ENCODE peak calls at places on chromosome 9, in five cellular contexts. F is ovary, Z is colonic mucosa, H is MM.1S, Q is IMR-90. J is an unnamed sample.

GRCh38 chr9:1832960-1833359 is 182.2 kb upstream of the SMARCA2 start:
- DNase-seq in F (no peak), Z (no peak), H (no peak), Q (no peak), J (no peak)

GRCh38 chr9:121824651-121825480 is 173.4 kb downstream of the DAB2IP start:
- DNase-seq in F (no peak), Z (no peak), H (no peak), Q (peak; percentile 56), J (no peak)

GRCh38 chr9:69392826-69393225 is 67.8 kb downstream of the ENTREP1 start:
- DNase-seq in F (no peak), Z (no peak), H (no peak), Q (no peak), J (no peak)

GRCh38 chr9:109914280-109915027 is 134.5 kb downstream of the PALM2AKAP2 start:
- DNase-seq in F (no peak), Z (no peak), H (peak; percentile 48), Q (peak; percentile 97), J (peak; percentile 95)

GRCh38 chr9:30732060-30732459 is 1652.4 kb upstream of the ACO1 start:
- DNase-seq in F (no peak), Z (no peak), H (no peak), Q (no peak), J (no peak)

GRCh38 chr9:73143606-73144328 is 7.9 kb upstream of the ANXA1 start:
- DNase-seq in F (no peak), Z (no peak), H (no peak), Q (peak; percentile 88), J (peak; percentile 88)

GRCh38 chr9:73980754-73981153 is 516.4 kb upstream of the RORB start:
- DNase-seq in F (no peak), Z (no peak), H (no peak), Q (no peak), J (no peak)

GRCh38 chr9:119370816-119371215 is 1.6 kb upstream of the BRINP1 start:
- DNase-seq in F (peak; percentile 19), Z (peak; percentile 21), H (peak; percentile 25), Q (peak; percentile 1), J (peak; percentile 17)

GRCh38 chr9:89484475-89485404 is 13.2 kb downstream of the SEMA4D start:
- DNase-seq in F (no peak), Z (no peak), H (no peak), Q (peak; percentile 24), J (no peak)

GRCh38 chr9:9222730-9223129 is 1390.1 kb downstream of the PTPRD start:
- DNase-seq in F (no peak), Z (no peak), H (no peak), Q (no peak), J (no peak)

GRCh38 chr9:35401011-35401410 is 88.9 kb upstream of the RUSC2 start:
- DNase-seq in F (no peak), Z (no peak), H (no peak), Q (no peak), J (no peak)

GRCh38 chr9:93155716-93156474 is 21.8 kb upstream of the NINJ1 start:
- DNase-seq in F (no peak), Z (no peak), H (no peak), Q (no peak), J (no peak)

GRCh38 chr9:84512493-84512892 is 157.0 kb upstream of the NTRK2 start:
- DNase-seq in F (no peak), Z (no peak), H (no peak), Q (no peak), J (no peak)

GRCh38 chr9:103183569-103184191 is 188.5 kb downstream of the CYLC2 start:
- DNase-seq in F (peak; percentile 48), Z (no peak), H (no peak), Q (no peak), J (no peak)

GRCh38 chr9:72856985-72857631 is 95.7 kb downstream of the ALDH1A1 start:
- DNase-seq in F (peak; percentile 25), Z (peak; percentile 39), H (peak; percentile 72), Q (peak; percentile 56), J (peak; percentile 33)

GRCh38 chr9:115847245-115847644 is 306.3 kb upstream of the PAPPA start:
- DNase-seq in F (no peak), Z (no peak), H (no peak), Q (peak; percentile 86), J (peak; percentile 58)

GRCh38 chr9:130745210-130745800 is 51.7 kb downstream of the EXOSC2 start:
- DNase-seq in F (no peak), Z (no peak), H (no peak), Q (no peak), J (no peak)

GRCh38 chr9:124676159-124676551 is 95.0 kb downstream of the NR6A1 start:
- DNase-seq in F (no peak), Z (no peak), H (no peak), Q (no peak), J (no peak)

GRCh38 chr9:120532475-120532874 is 47.5 kb downstream of the CDK5RAP2 start:
- DNase-seq in F (no peak), Z (peak; percentile 56), H (no peak), Q (no peak), J (peak; percentile 38)

GRCh38 chr9:132341177-132341840 is 13.5 kb downstream of the SETX start:
- DNase-seq in F (no peak), Z (no peak), H (no peak), Q (no peak), J (no peak)

GRCh38 chr9:13239208-13239607 is 40.3 kb downstream of the MPDZ start:
- DNase-seq in F (no peak), Z (no peak), H (no peak), Q (no peak), J (no peak)

GRCh38 chr9:121678501-121679022 is 27.1 kb downstream of the DAB2IP start:
- DNase-seq in F (no peak), Z (no peak), H (no peak), Q (no peak), J (no peak)

GRCh38 chr9:133248722-133249295 is 26.2 kb downstream of the ABO start:
- DNase-seq in F (no peak), Z (no peak), H (no peak), Q (no peak), J (no peak)

GRCh38 chr9:105693435-105694275 is 686 bp upstream of the TMEM38B start:
- DNase-seq in F (no peak), Z (no peak), H (peak; percentile 19), Q (peak; percentile 2), J (no peak)

GRCh38 chr9:107807183-107807582 is 317.6 kb upstream of the KLF4 start:
- DNase-seq in F (no peak), Z (no peak), H (no peak), Q (peak; percentile 75), J (peak; percentile 51)

GRCh38 chr9:26814799-26815198 is 77.8 kb downstream of the CAAP1 start:
- DNase-seq in F (no peak), Z (no peak), H (no peak), Q (no peak), J (no peak)

GRCh38 chr9:12784461-12785250 is 9.8 kb downstream of the LURAP1L start:
- DNase-seq in F (no peak), Z (peak; percentile 40), H (peak; percentile 90), Q (peak; percentile 98), J (peak; percentile 96)

GRCh38 chr9:124342402-124342945 is 72.8 kb downstream of the PSMB7 start:
- DNase-seq in F (no peak), Z (no peak), H (no peak), Q (peak; percentile 65), J (no peak)

GRCh38 chr9:115944166-115944948 is 209.2 kb upstream of the PAPPA start:
- DNase-seq in F (no peak), Z (peak; percentile 31), H (no peak), Q (peak; percentile 100), J (peak; percentile 100)

GRCh38 chr9:134434896-134435506 is 108.7 kb downstream of the RXRA start:
- DNase-seq in F (peak; percentile 99), Z (peak; percentile 93), H (no peak), Q (peak; percentile 97), J (peak; percentile 93)

GRCh38 chr9:134436926-134437325 is 110.7 kb downstream of the RXRA start:
- DNase-seq in F (peak; percentile 49), Z (no peak), H (no peak), Q (no peak), J (no peak)

GRCh38 chr9:134433909-134434895 is 107.9 kb downstream of the RXRA start:
- DNase-seq in F (no peak), Z (no peak), H (no peak), Q (no peak), J (no peak)

GRCh38 chr9:134436356-134436717 is 110.1 kb downstream of the RXRA start:
- DNase-seq in F (no peak), Z (no peak), H (no peak), Q (no peak), J (no peak)

DNA sequence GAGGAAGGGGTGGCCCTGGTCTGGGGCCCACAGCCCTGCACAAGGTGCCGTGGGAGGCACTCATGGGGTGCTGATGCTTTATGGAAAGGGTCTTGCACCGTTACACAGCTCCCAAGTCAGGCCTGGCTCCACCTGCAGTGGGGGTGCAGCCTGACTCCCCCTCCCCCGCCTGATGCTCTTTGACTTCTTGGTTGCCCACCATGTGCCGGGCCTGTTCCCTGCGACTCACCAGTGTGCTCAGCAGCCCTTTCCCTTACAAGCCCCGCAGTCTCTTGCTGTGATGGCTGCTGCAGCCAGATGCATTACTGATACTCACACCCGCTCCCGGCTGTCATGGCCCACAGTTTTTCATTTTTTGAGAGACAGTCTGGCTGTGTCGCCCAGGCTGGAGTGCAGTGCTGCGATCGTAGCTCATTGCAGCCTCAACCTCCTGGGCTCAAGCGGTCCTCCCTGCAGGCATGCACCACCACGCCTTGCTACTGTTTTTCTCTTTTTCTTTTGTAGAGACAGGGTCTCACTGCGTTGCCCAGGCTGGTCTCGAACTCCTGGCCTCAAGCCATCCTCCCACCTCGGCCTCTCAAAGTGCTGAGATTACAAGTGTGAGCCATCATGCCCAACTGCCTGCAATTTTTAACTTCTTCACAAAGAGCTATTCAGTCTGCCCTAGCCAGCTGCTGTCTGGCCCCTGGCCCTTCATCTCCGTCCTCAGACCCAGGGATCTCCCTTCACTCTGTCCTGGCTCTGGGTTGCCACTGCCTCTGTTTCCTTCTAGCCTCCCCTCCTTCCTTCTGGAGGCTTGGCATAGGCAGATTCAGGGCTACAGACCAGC is 109.5 kb downstream of the RXRA start:
- DNase-seq in F (no peak), Z (no peak), H (no peak), Q (no peak), J (no peak)
- H3K4me3 ChIP-seq in F (no peak overlapping the region), Z (no peak overlapping the region), H (no peak overlapping the region), Q (no peak overlapping the region), J (no peak overlapping the region)

GRCh38 chr9:91908293-91908623 is 41.8 kb downstream of the ROR2 start:
- DNase-seq in F (no peak), Z (no peak), H (no peak), Q (no peak), J (no peak)
- H3K4me1 ChIP-seq in F (peaks cover 5% of the 10 kb centered on the region), Z (no peaks in the 10 kb centered on the region), H (peaks cover 52% of the 10 kb centered on the region), Q (peaks cover 6% of the 10 kb centered on the region), J (no peaks in the 10 kb centered on the region)

GRCh38 chr9:134691695-134692572 is 50.3 kb downstream of the COL5A1 start:
- DNase-seq in F (no peak), Z (no peak), H (no peak), Q (no peak), J (no peak)

GRCh38 chr9:134693641-134694367 is 52.2 kb downstream of the COL5A1 start:
- DNase-seq in F (peak; percentile 21), Z (no peak), H (no peak), Q (no peak), J (no peak)

GRCh38 chr9:134693011-134693410 is 51.4 kb downstream of the COL5A1 start:
- DNase-seq in F (no peak), Z (no peak), H (no peak), Q (no peak), J (no peak)

GRCh38 chr9:134690946-134691694 is 49.5 kb downstream of the COL5A1 start:
- DNase-seq in F (peak; percentile 30), Z (no peak), H (no peak), Q (no peak), J (no peak)

GRCh38 chr9:134692573-134692860 is 50.9 kb downstream of the COL5A1 start:
- DNase-seq in F (no peak), Z (no peak), H (no peak), Q (no peak), J (no peak)
- H3K36me3 ChIP-seq in F (no peaks in the 10 kb centered on the region), Z (no peaks in the 10 kb centered on the region), H (no peaks in the 10 kb centered on the region), Q (peaks cover 61% of the 10 kb centered on the region), J (peaks cover 34% of the 10 kb centered on the region)

GRCh38 chr9:128550770-128551651 is 1.4 kb upstream of the SPTAN1 start:
- DNase-seq in F (peak; percentile 45), Z (no peak), H (no peak), Q (peak; percentile 24), J (peak; percentile 57)
- H3K4me3 ChIP-seq in F (no peak overlapping the region), Z (no peak overlapping the region), H (peak overlapping the region; percentile 88), Q (peak overlapping the region; percentile 68), J (peak overlapping the region; percentile 65)